ENCODE peak calls at places on chromosomes 7 and 10, in four cellular contexts. O, K, X and L are unnamed samples.

GRCh38 chr10:3570855-3571266 is 214.1 kb downstream of the KLF6 start:
- DNase-seq in X (no peak), K (no peak), O (no peak), L (peak; percentile 9)

GRCh38 chr10:112815238-112816032 is 134.6 kb upstream of the TCF7L2 start:
- DNase-seq in O (no peak), X (no peak), K (peak; percentile 23), L (no peak)

GRCh38 chr10:132319853-132320669 is 11.9 kb upstream of the LRRC27 start:
- DNase-seq in K (peak; percentile 62), X (no peak), O (no peak), L (no peak)

GRCh38 chr10:73368238-73368637 is 9.6 kb upstream of the CFAP70 start:
- DNase-seq in O (no peak), K (no peak), X (no peak), L (no peak)

GRCh38 chr7:83599131-83599530 is 49.8 kb downstream of the SEMA3E start:
- DNase-seq in X (no peak), K (no peak), O (no peak), L (no peak)

GRCh38 chr10:7853892-7854289 is 35.6 kb downstream of the TAF3 start:
- DNase-seq in O (no peak), K (no peak), X (no peak), L (no peak)

GRCh38 chr7:44538798-44539668 is 2.1 kb downstream of the NPC1L1 start:
- DNase-seq in X (no peak), K (no peak), O (peak; percentile 21), L (no peak)

GRCh38 chr7:73437699-73438416 is 4.3 kb downstream of the FZD9 start:
- DNase-seq in K (no peak), O (peak; percentile 57), X (no peak), L (no peak)

GRCh38 chr10:125536236-125536635 is 146.7 kb downstream of the TEX36 start:
- DNase-seq in X (no peak), O (no peak), K (no peak), L (no peak)

GRCh38 chr7:36598056-36598675 is 126.1 kb downstream of the AOAH start:
- DNase-seq in K (peak; percentile 19), X (no peak), O (no peak), L (peak; percentile 17)

GRCh38 chr7:20558963-20559716 is 56.3 kb upstream of the ABCB5 start:
- DNase-seq in X (no peak), K (no peak), O (peak; percentile 44), L (no peak)

GRCh38 chr10:51508156-51508555 is 191.2 kb downstream of the CSTF2T start:
- DNase-seq in O (no peak), X (no peak), K (no peak), L (no peak)

GRCh38 chr7:32047801-32048200 is 22.4 kb downstream of the PDE1C start:
- DNase-seq in O (no peak), K (no peak), X (no peak), L (no peak)

GRCh38 chr7:145478551-145478950 is 638.0 kb upstream of the CNTNAP2 start:
- DNase-seq in X (no peak), O (no peak), K (no peak), L (no peak)

GRCh38 chr10:3365630-3366029 is 193.0 kb upstream of the PITRM1 start:
- DNase-seq in X (no peak), K (peak; percentile 28), O (no peak), L (no peak)

GRCh38 chr10:120949511-120950102 is 98.4 kb downstream of the WDR11 start:
- DNase-seq in X (no peak), K (no peak), O (no peak), L (peak; percentile 60)

GRCh38 chr10:59817806-59818205 is 64.6 kb upstream of the MRLN start:
- DNase-seq in O (no peak), K (no peak), X (no peak), L (no peak)

GRCh38 chr7:142485617-142486226 is 227.9 kb upstream of the PRSS58 start:
- DNase-seq in X (no peak), K (no peak), O (peak; percentile 15), L (peak; percentile 28)

GRCh38 chr10:28600056-28600455 is 67.1 kb downstream of the WAC start:
- DNase-seq in X (no peak), O (no peak), K (no peak), L (no peak)

GRCh38 chr10:80493482-80494021 is 39.4 kb downstream of the TSPAN14 start:
- DNase-seq in X (no peak), O (no peak), K (no peak), L (no peak)

GRCh38 chr10:36452851-36453250 is 672.5 kb upstream of the ANKRD30A start:
- DNase-seq in O (no peak), K (no peak), X (no peak), L (no peak)

GRCh38 chr10:92760609-92761008 is 70.9 kb downstream of the HHEX start:
- DNase-seq in O (no peak), K (no peak), X (no peak), L (no peak)

GRCh38 chr10:57247271-57247670 is 886.2 kb upstream of the ZWINT start:
- DNase-seq in K (no peak), O (no peak), X (no peak), L (no peak)

GRCh38 chr7:75937958-75938786 is 23.2 kb downstream of the POR start:
- DNase-seq in X (peak; percentile 61), K (peak; percentile 45), O (peak; percentile 42), L (peak; percentile 23)

GRCh38 chr7:51019891-51020855 is 237.5 kb upstream of the GRB10 start:
- DNase-seq in K (no peak), O (no peak), X (no peak), L (no peak)

GRCh38 chr10:102629661-102630614 is 14.3 kb upstream of the TRIM8 start:
- DNase-seq in X (no peak), O (no peak), K (peak; percentile 40), L (peak; percentile 76)

GRCh38 chr10:34908472-34908871 is 93.4 kb upstream of the PARD3 start:
- DNase-seq in K (peak; percentile 28), O (peak; percentile 44), X (no peak), L (no peak)

GRCh38 chr10:78260141-78260540 is 226.5 kb downstream of the RPS24 start:
- DNase-seq in X (no peak), K (peak; percentile 69), O (peak; percentile 82), L (no peak)

GRCh38 chr7:2258661-2259365 is 16.8 kb downstream of the NUDT1 start:
- DNase-seq in O (peak; percentile 33), K (no peak), X (no peak), L (no peak)

GRCh38 chr7:92781117-92781720 is 55.2 kb downstream of the CDK6 start:
- DNase-seq in O (peak; percentile 54), K (no peak), X (no peak), L (peak; percentile 53)

GRCh38 chr7:116230191-116231005 is 20.1 kb downstream of the TES start:
- DNase-seq in X (no peak), O (no peak), K (no peak), L (no peak)
- TF ChIP-seq EZH2phosphoT487 in X (no peak), O (no peak), K (no peak), L (no peak)

DNA sequence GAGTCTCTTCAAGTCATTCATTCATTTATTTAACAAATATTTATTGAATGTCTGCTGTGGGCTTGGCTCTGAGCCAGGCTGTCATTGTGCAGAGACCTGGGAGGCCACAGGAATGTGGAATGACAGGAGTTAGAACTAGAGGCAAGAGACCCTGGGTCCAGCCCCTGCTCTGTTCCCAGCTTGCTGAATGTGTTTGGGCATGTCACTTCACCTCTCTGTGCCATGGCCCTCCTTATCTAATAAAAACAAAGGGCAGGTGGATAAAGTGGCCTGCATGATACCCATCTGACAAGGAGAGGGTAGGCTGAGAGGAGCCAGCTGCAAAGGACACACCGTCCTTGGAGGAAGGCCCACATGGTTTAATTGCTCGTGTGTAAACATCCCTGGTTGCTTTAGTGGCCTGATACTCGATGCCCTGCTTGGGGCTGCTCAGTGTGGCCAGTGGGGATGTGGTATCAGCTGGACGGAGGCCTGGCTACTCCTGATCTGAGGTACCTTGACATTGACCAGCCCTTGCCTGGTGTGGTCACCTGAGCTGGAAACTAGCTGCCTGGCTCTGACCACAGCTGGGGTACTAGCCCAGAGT is 116.2 kb downstream of the CDH23 start:
- DNase-seq in O (peak; percentile 57), K (peak; percentile 67), X (peak; percentile 6), L (no peak)
- TF ChIP-seq EZH2phosphoT487 in O (no peak), K (no peak), X (no peak), L (no peak)

GRCh38 chr10:82742901-82743300 is 867.9 kb downstream of the NRG3 start:
- DNase-seq in X (no peak), O (no peak), K (no peak), L (peak; percentile 26)
- TF ChIP-seq EZH2phosphoT487 in X (no peak), O (no peak), K (no peak), L (no peak)

DNA sequence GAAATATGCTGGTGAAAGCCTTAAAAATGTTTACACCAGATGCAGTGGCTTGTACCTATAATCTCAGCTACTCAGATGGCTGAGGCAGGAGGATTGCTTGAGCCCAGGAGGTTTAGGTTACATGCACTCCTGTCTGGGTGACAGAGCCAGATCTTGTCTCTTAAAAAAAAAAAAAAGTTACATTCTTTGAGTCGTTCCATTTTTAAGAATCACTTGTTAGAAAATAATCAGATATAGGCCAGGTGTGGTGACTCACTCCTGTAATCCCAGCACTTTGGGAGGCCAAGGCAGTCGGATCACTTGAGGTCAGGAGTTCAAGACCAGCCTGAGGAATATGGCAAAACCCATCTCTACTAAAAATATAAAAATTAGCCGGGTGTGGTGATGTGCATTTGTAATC is 43.0 kb downstream of the TOMM7 start:
- DNase-seq in O (no peak), X (no peak), K (no peak), L (no peak)
- TF ChIP-seq EZH2phosphoT487 in O (no peak), X (no peak), K (no peak), L (no peak)

GRCh38 chr7:132577206-132578049 is 1.2 kb upstream of the PLXNA4 start:
- DNase-seq in K (peak; percentile 83), X (no peak), O (peak; percentile 95), L (peak; percentile 92)
- TF ChIP-seq EZH2phosphoT487 in K (no peak), X (no peak), O (no peak), L (peak; percentile 46)

DNA sequence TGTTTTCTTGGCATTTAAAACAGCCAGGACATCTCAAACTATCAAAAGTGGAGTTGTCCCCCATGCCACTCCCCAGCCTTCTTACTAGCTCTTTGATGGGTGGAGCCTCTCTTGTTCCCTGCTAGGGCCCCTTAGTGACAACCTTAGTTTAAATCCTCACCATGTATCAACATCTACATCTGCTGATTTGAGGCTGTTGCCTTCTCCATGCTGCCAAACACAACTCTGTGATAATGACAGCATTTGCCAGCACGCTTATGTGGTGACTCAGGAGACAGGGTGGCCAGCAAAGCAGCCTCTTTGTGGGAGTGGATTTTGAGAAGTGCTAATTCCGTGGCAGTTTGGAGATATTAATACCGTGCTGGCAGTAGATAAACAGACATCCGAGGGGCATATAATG is 145.4 kb downstream of the LRRC4 start:
- DNase-seq in O (no peak), K (peak; percentile 35), X (no peak), L (no peak)
- TF ChIP-seq EZH2phosphoT487 in O (no peak), K (no peak), X (no peak), L (no peak)

DNA sequence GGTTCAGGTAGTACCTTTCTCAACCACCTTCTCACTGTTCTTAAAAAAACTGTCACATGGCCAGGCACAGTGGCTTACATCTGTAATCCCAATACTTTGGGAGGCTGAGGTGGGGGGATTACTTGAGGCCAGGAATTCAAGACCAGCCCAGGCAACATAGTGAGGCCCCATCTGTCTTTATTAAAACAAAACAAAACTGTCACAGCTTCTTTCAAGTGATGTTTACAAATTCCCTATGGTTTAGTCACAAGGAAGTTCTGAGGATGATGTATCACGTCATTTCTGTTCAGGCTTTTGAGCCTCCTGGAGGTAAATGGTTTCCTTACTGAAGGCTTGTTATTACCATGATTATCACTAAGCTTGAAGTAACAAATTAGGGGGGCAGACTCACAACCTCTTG is 186.2 kb downstream of the CFTR start:
- DNase-seq in K (no peak), O (no peak), X (peak; percentile 31), L (no peak)
- TF ChIP-seq EZH2phosphoT487 in K (no peak), O (no peak), X (no peak), L (no peak)